ENCODE peak calls at places on chromosomes 12 and 14, in eight cellular contexts. One of them, this sample, is unnamed.

GRCh38 chr12:124713436-124714082 is 146.1 kb upstream of the NCOR2 start:
- DNase-seq in fibroblast of the aortic adventitia: peak
- DNase-seq in T-helper 2 cell: no peak
- DNase-seq in activated T-cell treated with anti-CD3 and anti-CD28 coated beads for 24 hours: peak
- DNase-seq in GM23248: peak
- DNase-seq in ureter: no peak
- DNase-seq in A549: no peak
- DNase-seq in HCT116: no peak
- DNase-seq in this sample: peak

GRCh38 chr12:100926669-100927248 is 132.2 kb downstream of the ANO4 start:
- DNase-seq in A549: peak
- DNase-seq in ureter: no peak
- DNase-seq in HCT116: peak
- DNase-seq in T-helper 2 cell: no peak
- DNase-seq in fibroblast of the aortic adventitia: peak
- DNase-seq in activated T-cell treated with anti-CD3 and anti-CD28 coated beads for 24 hours: no peak
- DNase-seq in GM23248: peak
- DNase-seq in this sample: peak

GRCh38 chr12:46221255-46222128 is 47.4 kb downstream of the SLC38A1 start:
- DNase-seq in A549: no peak
- DNase-seq in activated T-cell treated with anti-CD3 and anti-CD28 coated beads for 24 hours: no peak
- DNase-seq in fibroblast of the aortic adventitia: peak
- DNase-seq in T-helper 2 cell: no peak
- DNase-seq in GM23248: peak
- DNase-seq in ureter: no peak
- DNase-seq in HCT116: no peak
- DNase-seq in this sample: no peak

GRCh38 chr12:110180591-110181005 is 56.4 kb downstream of the IFT81 start:
- DNase-seq in HCT116: no peak
- DNase-seq in fibroblast of the aortic adventitia: peak
- DNase-seq in T-helper 2 cell: no peak
- DNase-seq in activated T-cell treated with anti-CD3 and anti-CD28 coated beads for 24 hours: no peak
- DNase-seq in GM23248: peak
- DNase-seq in ureter: no peak
- DNase-seq in A549: no peak
- DNase-seq in this sample: no peak

GRCh38 chr14:90281261-90281660 is 24.9 kb downstream of the PSMC1 start:
- DNase-seq in A549: no peak
- DNase-seq in T-helper 2 cell: no peak
- DNase-seq in ureter: no peak
- DNase-seq in fibroblast of the aortic adventitia: peak
- DNase-seq in activated T-cell treated with anti-CD3 and anti-CD28 coated beads for 24 hours: no peak
- DNase-seq in GM23248: peak
- DNase-seq in HCT116: no peak
- DNase-seq in this sample: no peak

GRCh38 chr14:73246387-73247150 is 9.3 kb downstream of the PAPLN start:
- DNase-seq in GM23248: no peak
- DNase-seq in fibroblast of the aortic adventitia: no peak
- DNase-seq in activated T-cell treated with anti-CD3 and anti-CD28 coated beads for 24 hours: no peak
- DNase-seq in T-helper 2 cell: no peak
- DNase-seq in A549: no peak
- DNase-seq in ureter: no peak
- DNase-seq in HCT116: no peak
- DNase-seq in this sample: no peak

GRCh38 chr12:123595729-123596128 is 6.2 kb upstream of the DDX55 start:
- DNase-seq in fibroblast of the aortic adventitia: no peak
- DNase-seq in GM23248: peak
- DNase-seq in T-helper 2 cell: no peak
- DNase-seq in HCT116: no peak
- DNase-seq in ureter: no peak
- DNase-seq in activated T-cell treated with anti-CD3 and anti-CD28 coated beads for 24 hours: no peak
- DNase-seq in A549: peak
- DNase-seq in this sample: no peak

GRCh38 chr12:128109636-128110035 is 157.3 kb upstream of the TMEM132C start:
- DNase-seq in A549: no peak
- DNase-seq in activated T-cell treated with anti-CD3 and anti-CD28 coated beads for 24 hours: no peak
- DNase-seq in T-helper 2 cell: no peak
- DNase-seq in fibroblast of the aortic adventitia: no peak
- DNase-seq in ureter: no peak
- DNase-seq in HCT116: no peak
- DNase-seq in GM23248: no peak
- DNase-seq in this sample: no peak

GRCh38 chr12:57898308-57898970 is 42.9 kb upstream of the ATP23 start:
- DNase-seq in fibroblast of the aortic adventitia: no peak
- DNase-seq in HCT116: no peak
- DNase-seq in GM23248: peak
- DNase-seq in ureter: no peak
- DNase-seq in A549: no peak
- DNase-seq in activated T-cell treated with anti-CD3 and anti-CD28 coated beads for 24 hours: no peak
- DNase-seq in T-helper 2 cell: no peak
- DNase-seq in this sample: peak

GRCh38 chr12:24822121-24822899 is 126.6 kb downstream of the BCAT1 start:
- DNase-seq in A549: no peak
- DNase-seq in HCT116: no peak
- DNase-seq in GM23248: peak
- DNase-seq in T-helper 2 cell: no peak
- DNase-seq in ureter: no peak
- DNase-seq in activated T-cell treated with anti-CD3 and anti-CD28 coated beads for 24 hours: no peak
- DNase-seq in fibroblast of the aortic adventitia: peak
- DNase-seq in this sample: no peak

GRCh38 chr14:54502602-54503001 is 7.1 kb upstream of the CGRRF1 start:
- DNase-seq in T-helper 2 cell: no peak
- DNase-seq in ureter: no peak
- DNase-seq in fibroblast of the aortic adventitia: peak
- DNase-seq in GM23248: peak
- DNase-seq in HCT116: no peak
- DNase-seq in A549: no peak
- DNase-seq in activated T-cell treated with anti-CD3 and anti-CD28 coated beads for 24 hours: no peak
- DNase-seq in this sample: no peak

GRCh38 chr14:103001651-103002396 is 55.5 kb downstream of the CDC42BPB start:
- DNase-seq in GM23248: no peak
- DNase-seq in ureter: no peak
- DNase-seq in T-helper 2 cell: no peak
- DNase-seq in activated T-cell treated with anti-CD3 and anti-CD28 coated beads for 24 hours: no peak
- DNase-seq in HCT116: no peak
- DNase-seq in fibroblast of the aortic adventitia: no peak
- DNase-seq in A549: no peak
- DNase-seq in this sample: no peak

GRCh38 chr14:72165151-72165715 is 233.0 kb downstream of the RGS6 start:
- DNase-seq in GM23248: no peak
- DNase-seq in T-helper 2 cell: no peak
- DNase-seq in A549: no peak
- DNase-seq in activated T-cell treated with anti-CD3 and anti-CD28 coated beads for 24 hours: no peak
- DNase-seq in HCT116: no peak
- DNase-seq in fibroblast of the aortic adventitia: no peak
- DNase-seq in ureter: no peak
- DNase-seq in this sample: no peak

GRCh38 chr12:59375633-59376032 is 220.2 kb upstream of the SLC16A7 start:
- DNase-seq in activated T-cell treated with anti-CD3 and anti-CD28 coated beads for 24 hours: no peak
- DNase-seq in ureter: no peak
- DNase-seq in HCT116: no peak
- DNase-seq in fibroblast of the aortic adventitia: no peak
- DNase-seq in T-helper 2 cell: no peak
- DNase-seq in GM23248: no peak
- DNase-seq in A549: no peak
- DNase-seq in this sample: no peak

GRCh38 chr12:22518067-22518719 is 26.1 kb downstream of the C2CD5 start:
- DNase-seq in ureter: no peak
- DNase-seq in A549: peak
- DNase-seq in fibroblast of the aortic adventitia: peak
- DNase-seq in T-helper 2 cell: no peak
- DNase-seq in HCT116: no peak
- DNase-seq in activated T-cell treated with anti-CD3 and anti-CD28 coated beads for 24 hours: no peak
- DNase-seq in GM23248: no peak
- DNase-seq in this sample: peak

GRCh38 chr14:104290756-104291122 is 152.4 kb downstream of the KIF26A start:
- DNase-seq in ureter: no peak
- DNase-seq in HCT116: no peak
- DNase-seq in T-helper 2 cell: no peak
- DNase-seq in activated T-cell treated with anti-CD3 and anti-CD28 coated beads for 24 hours: no peak
- DNase-seq in GM23248: no peak
- DNase-seq in A549: no peak
- DNase-seq in fibroblast of the aortic adventitia: no peak
- DNase-seq in this sample: no peak

GRCh38 chr14:76811561-76811960 is 1.1 kb downstream of the ANGEL1 start:
- DNase-seq in T-helper 2 cell: no peak
- DNase-seq in activated T-cell treated with anti-CD3 and anti-CD28 coated beads for 24 hours: no peak
- DNase-seq in HCT116: no peak
- DNase-seq in GM23248: peak
- DNase-seq in ureter: no peak
- DNase-seq in fibroblast of the aortic adventitia: peak
- DNase-seq in A549: no peak
- DNase-seq in this sample: no peak

GRCh38 chr14:22556021-22556989 is 32.7 kb downstream of the DAD1 start:
- DNase-seq in fibroblast of the aortic adventitia: no peak
- DNase-seq in GM23248: peak
- DNase-seq in activated T-cell treated with anti-CD3 and anti-CD28 coated beads for 24 hours: peak
- DNase-seq in HCT116: no peak
- DNase-seq in ureter: peak
- DNase-seq in T-helper 2 cell: peak
- DNase-seq in A549: no peak
- DNase-seq in this sample: peak

GRCh38 chr14:77407158-77407557 is 16.2 kb downstream of the NOXRED1 start:
- DNase-seq in ureter: no peak
- DNase-seq in T-helper 2 cell: no peak
- DNase-seq in GM23248: no peak
- DNase-seq in fibroblast of the aortic adventitia: no peak
- DNase-seq in HCT116: no peak
- DNase-seq in activated T-cell treated with anti-CD3 and anti-CD28 coated beads for 24 hours: no peak
- DNase-seq in A549: no peak
- DNase-seq in this sample: no peak

GRCh38 chr12:75756112-75756511 is 244.7 kb upstream of the KRR1 start:
- DNase-seq in fibroblast of the aortic adventitia: no peak
- DNase-seq in activated T-cell treated with anti-CD3 and anti-CD28 coated beads for 24 hours: no peak
- DNase-seq in A549: no peak
- DNase-seq in ureter: no peak
- DNase-seq in T-helper 2 cell: no peak
- DNase-seq in GM23248: no peak
- DNase-seq in HCT116: no peak
- DNase-seq in this sample: no peak